ENCODE peak calls at places on chromosome 15, in five cellular contexts. X is HCT116, H is OCI-LY7, F is Panc1, K is astrocyte of the spinal cord. L is an unnamed sample.

GRCh38 chr15:50798684-50799083 is 33.2 kb upstream of the SPPL2A start:
- DNase-seq in F (no peak), K (no peak), X (no peak), H (no peak), L (peak)

GRCh38 chr15:45048784-45049631 is 26.0 kb downstream of the SORD start:
- DNase-seq in K (no peak), F (no peak), H (no peak), X (no peak), L (no peak)

GRCh38 chr15:81982808-81983207 is 63.0 kb downstream of the MEX3B start:
- DNase-seq in X (no peak), F (no peak), H (no peak), K (no peak), L (no peak)

GRCh38 chr15:60214201-60214600 is 183.6 kb downstream of the ANXA2 start:
- DNase-seq in H (no peak), K (no peak), F (no peak), X (no peak), L (no peak)

GRCh38 chr15:70826634-70827033 is 27.3 kb downstream of the LARP6 start:
- DNase-seq in F (peak), X (peak), K (peak), H (no peak), L (peak)

GRCh38 chr15:74441248-74441939 is 7.6 kb upstream of the SEMA7A start:
- DNase-seq in K (no peak), X (no peak), F (no peak), H (no peak), L (no peak)

GRCh38 chr15:59216911-59217310 is 10.3 kb downstream of the LDHAL6B start:
- DNase-seq in X (no peak), K (no peak), H (no peak), F (no peak), L (no peak)

GRCh38 chr15:35485411-35485810 is 60.6 kb downstream of the DPH6 start:
- DNase-seq in K (no peak), X (no peak), H (no peak), F (no peak), L (no peak)

GRCh38 chr15:40054056-40054745 is 15.2 kb upstream of the SRP14 start:
- DNase-seq in X (no peak), K (peak), H (no peak), F (no peak), L (no peak)

GRCh38 chr15:86201313-86202008 is 121.8 kb downstream of the AGBL1 start:
- DNase-seq in K (no peak), H (no peak), F (no peak), X (no peak), L (no peak)

GRCh38 chr15:62455441-62455921 is 290.4 kb upstream of the C2CD4B start:
- DNase-seq in H (no peak), K (peak), F (peak), X (no peak), L (no peak)

GRCh38 chr15:85125056-85125661 is 143.5 kb downstream of the PDE8A start:
- DNase-seq in K (peak), H (no peak), X (peak), F (no peak), L (peak)

GRCh38 chr15:80228959-80229610 is 22.9 kb downstream of the CTXND1 start:
- DNase-seq in K (peak), H (no peak), X (no peak), F (no peak), L (peak)

GRCh38 chr15:92617197-92618037 is 38.2 kb downstream of the FAM174B start:
- DNase-seq in F (no peak), K (peak), H (no peak), X (no peak), L (peak)

GRCh38 chr15:50107591-50108408 is 11.2 kb downstream of the ATP8B4 start:
- DNase-seq in H (no peak), X (no peak), F (no peak), K (no peak), L (no peak)

GRCh38 chr15:67922106-67922505 is 82.3 kb upstream of the RNU6-1 start:
- DNase-seq in K (no peak), F (no peak), H (no peak), X (no peak), L (no peak)

GRCh38 chr15:56736881-56737707 is 3.8 kb upstream of the ZNF280D start:
- DNase-seq in F (no peak), H (no peak), K (no peak), X (no peak), L (no peak)

GRCh38 chr15:67779160-67780111 is 45.9 kb upstream of the SKOR1 start:
- DNase-seq in X (no peak), F (no peak), H (no peak), K (no peak), L (no peak)

GRCh38 chr15:65336767-65337435 is 32.4 kb downstream of the RNU5B-1 start:
- DNase-seq in K (no peak), F (no peak), X (no peak), H (no peak), L (no peak)
- TF ChIP-seq CTCF in K (no peak), F (no peak), X (no peak), H (no peak), L (no peak)

DNA sequence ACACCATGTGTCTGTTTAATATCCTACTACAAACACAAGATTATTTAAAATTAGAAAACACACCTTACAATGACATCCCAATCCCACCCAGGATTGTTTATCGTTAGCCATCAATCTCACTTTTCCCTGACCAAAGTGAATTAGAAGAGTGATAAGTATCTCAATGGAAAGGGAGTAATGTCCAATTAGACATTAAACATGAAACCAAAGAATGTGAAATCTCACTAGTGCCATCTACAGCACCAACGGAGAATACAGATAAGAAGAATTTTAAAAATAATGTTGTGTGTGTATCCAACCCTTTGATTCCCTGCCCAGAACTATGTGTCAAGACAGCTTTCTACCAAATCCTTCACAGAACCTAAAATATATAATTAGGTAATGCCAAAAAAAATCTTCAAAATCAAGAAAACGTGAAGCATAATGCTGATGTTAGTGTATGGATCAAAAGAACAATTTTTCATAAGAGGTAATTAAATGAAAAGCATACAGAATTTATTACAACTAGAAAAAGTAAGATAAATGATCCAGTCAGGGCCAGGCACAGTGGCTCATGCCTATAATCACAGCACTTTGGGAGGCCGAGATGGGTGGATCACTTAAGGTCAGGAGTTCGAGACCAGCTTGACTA is 64.2 kb downstream of the SCAPER start:
- DNase-seq in H (peak), X (peak), K (peak), F (peak), L (no peak)
- TF ChIP-seq CTCF in H (peak), X (peak), K (peak), F (peak), L (peak)

GRCh38 chr15:77841376-77841775 is 208.7 kb upstream of the LINGO1 start:
- DNase-seq in X (no peak), F (no peak), K (no peak), H (no peak), L (no peak)
- TF ChIP-seq CTCF in X (no peak), F (no peak), K (no peak), H (no peak), L (no peak)

DNA sequence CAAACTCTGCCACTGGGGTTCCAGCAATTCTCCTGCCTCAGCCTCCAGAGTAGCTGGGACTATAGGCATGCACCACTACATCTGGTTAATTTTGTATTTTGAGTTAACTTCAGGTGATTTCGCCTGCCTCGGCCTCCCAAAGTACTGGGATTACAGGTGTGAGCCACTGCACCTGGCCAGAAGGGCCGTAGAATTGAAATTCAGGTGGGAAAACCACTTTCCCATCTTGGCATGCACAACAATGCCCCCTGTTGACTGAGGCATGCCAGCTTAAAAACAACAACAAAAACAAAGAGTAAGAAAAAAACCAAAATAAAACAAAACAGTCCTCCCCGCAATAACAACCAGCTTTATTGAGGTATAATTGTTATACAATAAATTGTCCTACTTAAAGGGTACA is 32.6 kb upstream of the RAB11A start:
- DNase-seq in K (no peak), F (no peak), X (peak), H (no peak), L (no peak)
- TF ChIP-seq CTCF in K (no peak), F (peak), X (peak), H (peak), L (peak)

DNA sequence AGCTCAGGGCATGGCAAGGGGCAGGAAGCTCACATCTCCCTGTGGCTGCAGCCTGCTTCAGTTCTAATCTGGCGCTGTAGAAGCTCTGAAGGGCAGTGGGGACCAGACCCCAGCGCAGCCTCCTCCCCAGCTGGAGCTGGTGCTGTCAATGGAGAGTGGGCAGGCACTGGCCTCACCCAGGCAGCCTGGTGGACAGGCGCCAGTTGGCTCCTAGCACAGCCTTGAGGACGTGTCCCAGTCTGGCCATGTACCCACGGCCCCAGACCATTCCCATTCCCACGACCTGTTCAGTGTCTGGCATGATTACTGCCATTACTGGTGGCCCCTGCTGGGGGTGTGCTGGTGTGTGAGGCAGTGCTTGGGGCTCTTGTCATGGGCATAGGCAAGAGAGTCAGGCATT is 16.3 kb downstream of the TYRO3 start:
- DNase-seq in X (no peak), F (no peak), K (no peak), H (no peak), L (no peak)
- TF ChIP-seq CTCF in X (no peak), F (no peak), K (no peak), H (no peak), L (no peak)

GRCh38 chr15:75758071-75758872 is 45.6 kb upstream of the CSPG4 start:
- DNase-seq in H (peak), F (peak), X (peak), K (peak), L (peak)
- TF ChIP-seq CTCF in H (peak), F (peak), X (peak), K (peak), L (peak)

L was measured in Calu3.